ENCODE peak calls at places on chromosomes 3 and 15, in eight cellular contexts. M is OCI-LY7, K is fibroblast of the aortic adventitia, G is uterus, T is IMR-90, Z is astrocyte of the spinal cord, I is tibial nerve, A is endodermal cell. F is an unnamed sample.

GRCh38 chr3:119219069-119219468 is 21.6 kb downstream of the B4GALT4 start:
- DNase-seq in M (no peak), K (no peak), G (no peak), T (no peak), Z (no peak), I (no peak), A (no peak), F (no peak)

GRCh38 chr3:55858302-55858701 is 371.2 kb upstream of the WNT5A start:
- DNase-seq in M (no peak), K (no peak), G (no peak), T (peak; percentile 21), Z (no peak), I (no peak), A (no peak), F (no peak)

GRCh38 chr3:20066848-20067617 is 26.8 kb downstream of the KAT2B start:
- DNase-seq in M (no peak), K (peak; percentile 59), G (peak; percentile 65), T (no peak), Z (no peak), I (no peak), A (no peak), F (no peak)

GRCh38 chr15:40939909-40940801 is 11.0 kb downstream of the DLL4 start:
- DNase-seq in M (no peak), K (no peak), G (peak; percentile 48), T (no peak), Z (no peak), I (no peak), A (no peak), F (no peak)

GRCh38 chr15:85671156-85671555 is 123.6 kb downstream of the KLHL25 start:
- DNase-seq in M (no peak), K (no peak), G (no peak), T (no peak), Z (no peak), I (no peak), A (no peak), F (no peak)

GRCh38 chr3:16987141-16987540 is 102.4 kb downstream of the PLCL2 start:
- DNase-seq in M (no peak), K (no peak), G (no peak), T (no peak), Z (no peak), I (no peak), A (no peak), F (no peak)

GRCh38 chr15:71437919-71438318 is 322.6 kb downstream of the THSD4 start:
- DNase-seq in M (no peak), K (no peak), G (no peak), T (no peak), Z (no peak), I (no peak), A (no peak), F (peak; percentile 19)

GRCh38 chr3:114874447-114874846 is 272.6 kb downstream of the ZBTB20 start:
- DNase-seq in M (no peak), K (peak; percentile 37), G (no peak), T (no peak), Z (no peak), I (no peak), A (no peak), F (no peak)

GRCh38 chr15:44296625-44297524 is 8.4 kb downstream of the GOLM2 start:
- DNase-seq in M (no peak), K (peak; percentile 49), G (no peak), T (peak; percentile 78), Z (peak; percentile 69), I (no peak), A (no peak), F (peak; percentile 36)

GRCh38 chr15:70976856-70977255 is 84.2 kb downstream of the LRRC49 start:
- DNase-seq in M (no peak), K (peak; percentile 74), G (no peak), T (peak; percentile 87), Z (peak; percentile 67), I (no peak), A (no peak), F (peak; percentile 72)

GRCh38 chr3:72115307-72115706 is 330.4 kb upstream of the PROK2 start:
- DNase-seq in M (no peak), K (no peak), G (no peak), T (no peak), Z (no peak), I (no peak), A (no peak), F (no peak)

GRCh38 chr3:48625600-48625999 is 4.0 kb upstream of the TMEM89 start:
- DNase-seq in M (no peak), K (no peak), G (no peak), T (no peak), Z (no peak), I (no peak), A (no peak), F (no peak)

DNA sequence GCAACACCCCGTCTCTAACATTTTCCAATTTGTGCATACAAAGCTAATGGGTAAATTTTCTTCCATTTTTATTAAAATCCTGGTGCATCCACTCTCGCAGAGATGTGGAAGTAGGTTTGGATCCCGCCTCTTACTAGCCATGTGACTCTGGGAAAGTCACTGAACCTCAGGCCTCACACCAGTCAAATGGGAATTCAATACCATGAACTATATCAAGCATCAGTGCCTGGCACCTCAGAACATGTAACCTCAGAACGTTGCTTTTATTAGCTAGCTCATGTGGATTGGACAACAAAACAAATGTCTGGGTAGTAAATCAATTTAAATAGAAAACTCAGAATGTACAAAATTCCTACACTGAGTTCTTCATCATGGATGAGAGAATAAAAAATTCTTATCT is 60.7 kb downstream of the ANXA2 start:
- DNase-seq in M (no peak), K (no peak), G (no peak), T (no peak), Z (no peak), I (no peak), A (no peak), F (no peak)
- TF ChIP-seq CTCF in M (no peak), K (no peak), G (no peak), T (no peak), Z (no peak), I (no peak), A (no peak), F (no peak)

DNA sequence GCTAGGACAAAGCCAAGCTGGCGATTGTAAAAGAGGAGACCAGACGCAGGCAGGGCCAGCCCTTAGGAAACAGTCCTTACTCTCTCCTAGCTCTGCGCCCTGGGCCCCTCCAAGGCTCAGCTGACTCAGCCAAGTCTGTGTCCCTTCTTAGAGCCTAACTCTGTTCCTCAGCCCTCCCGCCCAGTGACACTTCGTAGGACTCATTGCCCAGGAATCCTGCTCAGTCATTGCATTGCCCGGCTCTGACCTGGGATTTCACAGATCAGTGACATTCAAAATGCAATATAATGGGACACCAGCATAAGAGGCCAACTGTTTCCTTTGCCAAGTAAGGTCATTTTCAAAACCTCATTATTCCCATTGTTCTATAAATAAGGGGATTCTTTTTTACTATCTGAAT is 244.1 kb downstream of the TLE3 start:
- DNase-seq in M (no peak), K (peak; percentile 46), G (no peak), T (peak; percentile 84), Z (peak; percentile 76), I (no peak), A (peak; percentile 82), F (peak; percentile 85)
- H3K4me3 ChIP-seq in M (no peak overlapping the region), K (no peak overlapping the region), G (no peak overlapping the region), T (no peak overlapping the region), Z (no peak overlapping the region), I (no peak overlapping the region), A (no peak overlapping the region), F (no peak overlapping the region)

GRCh38 chr15:89230277-89230676 is 8.9 kb upstream of the RLBP1 start:
- DNase-seq in M (no peak), K (no peak), G (no peak), T (peak; percentile 7), Z (no peak), I (no peak), A (no peak), F (no peak)
- TF ChIP-seq CTCF in M (peak; percentile 25), K (peak; percentile 40), G (no peak), T (peak; percentile 5), Z (peak; percentile 19), I (no peak), A (peak; percentile 61), F (peak; percentile 24)

GRCh38 chr15:51267714-51268105 is 70.7 kb downstream of the CYP19A1 start:
- DNase-seq in M (no peak), K (no peak), G (no peak), T (no peak), Z (no peak), I (peak; percentile 19), A (peak; percentile 66), F (no peak)

GRCh38 chr15:51267047-51267713 is 71.2 kb downstream of the CYP19A1 start:
- DNase-seq in M (no peak), K (no peak), G (no peak), T (no peak), Z (peak; percentile 15), I (no peak), A (peak; percentile 68), F (no peak)

GRCh38 chr15:51263726-51264125 is 74.7 kb downstream of the CYP19A1 start:
- DNase-seq in M (no peak), K (no peak), G (no peak), T (no peak), Z (no peak), I (no peak), A (no peak), F (no peak)

GRCh38 chr15:51265037-51265555 is 73.3 kb downstream of the CYP19A1 start:
- DNase-seq in M (no peak), K (no peak), G (no peak), T (no peak), Z (no peak), I (no peak), A (no peak), F (no peak)

GRCh38 chr15:51266548-51266947 is 71.8 kb downstream of the CYP19A1 start:
- DNase-seq in M (no peak), K (no peak), G (no peak), T (no peak), Z (no peak), I (no peak), A (no peak), F (no peak)
- H3K4me3 ChIP-seq in M (no peak overlapping the region), K (peak overlapping the region; percentile 64), G (no peak overlapping the region), T (no peak overlapping the region), Z (peak overlapping the region; percentile 38), I (peak overlapping the region; percentile 57), A (peak overlapping the region; percentile 69), F (peak overlapping the region; percentile 54)

GRCh38 chr3:57112206-57112605 is 51.7 kb downstream of the SPATA12 start:
- DNase-seq in M (peak; percentile 28), K (peak; percentile 44), G (no peak), T (no peak), Z (no peak), I (no peak), A (peak; percentile 75), F (no peak)
- TF ChIP-seq CTCF in M (peak; percentile 77), K (peak; percentile 31), G (peak; percentile 17), T (no peak), Z (peak; percentile 39), I (no peak), A (peak; percentile 71), F (peak; percentile 36)

GRCh38 chr3:197498499-197499241 is 57.1 kb downstream of the BDH1 start:
- DNase-seq in M (no peak), K (no peak), G (no peak), T (no peak), Z (no peak), I (no peak), A (no peak), F (no peak)
- H3K4me3 ChIP-seq in M (no peak overlapping the region), K (no peak overlapping the region), G (no peak overlapping the region), T (no peak overlapping the region), Z (no peak overlapping the region), I (no peak overlapping the region), A (no peak overlapping the region), F (no peak overlapping the region)

GRCh38 chr15:36403351-36403750 is 176.1 kb upstream of the CDIN1 start:
- DNase-seq in M (no peak), K (no peak), G (no peak), T (no peak), Z (no peak), I (no peak), A (peak; percentile 76), F (no peak)
- TF ChIP-seq CTCF in M (no peak), K (no peak), G (no peak), T (no peak), Z (no peak), I (no peak), A (no peak), F (no peak)

F was measured in cardiac fibroblast.